ENCODE peak calls at places on chromosomes 16 and 17, in four cellular contexts. Y, J, E and B are unnamed samples.

GRCh38 chr17:28706471-28707338 is 5.0 kb downstream of the PROCA1 start:
- DNase-seq in E (no peak), J (no peak), Y (no peak), B (no peak)

GRCh38 chr16:68455631-68456030 is 7.3 kb upstream of the SMPD3 start:
- DNase-seq in E (no peak), J (no peak), Y (no peak), B (no peak)

GRCh38 chr16:71428883-71429282 is 13.0 kb downstream of the TLE7 start:
- DNase-seq in E (no peak), J (no peak), Y (no peak), B (peak)

GRCh38 chr16:71883849-71884638 is at the start of gene ZNF821:
- DNase-seq in Y (peak), J (peak), E (peak), B (peak)

GRCh38 chr17:40598021-40598927 is 33.0 kb upstream of the CCR7 start:
- DNase-seq in Y (no peak), J (peak), E (no peak), B (no peak)

GRCh38 chr16:85998868-85999729 is 100.1 kb downstream of the IRF8 start:
- DNase-seq in Y (no peak), E (no peak), J (no peak), B (no peak)

GRCh38 chr16:69100046-69100765 is 5.2 kb upstream of the HAS3 start:
- DNase-seq in J (peak), E (no peak), Y (no peak), B (no peak)

GRCh38 chr17:30449480-30449879 is 27.7 kb upstream of the GOSR1 start:
- DNase-seq in J (no peak), Y (peak), E (peak), B (no peak)

GRCh38 chr16:46923513-46924295 is 39.5 kb downstream of the GPT2 start:
- DNase-seq in E (no peak), J (no peak), Y (peak), B (no peak)

GRCh38 chr17:1829189-1829578 is 518 bp downstream of the SMYD4 start:
- DNase-seq in J (no peak), Y (no peak), E (no peak), B (peak)

GRCh38 chr16:17951273-17951845 is 385.2 kb downstream of the NPIPA8 start:
- DNase-seq in Y (no peak), J (no peak), E (peak), B (peak)

GRCh38 chr17:8080799-8081219 is 6.7 kb downstream of the ALOX12B start:
- DNase-seq in E (no peak), Y (no peak), J (no peak), B (no peak)

GRCh38 chr16:77965346-77965745 is 57.0 kb upstream of the CLEC3A start:
- DNase-seq in Y (no peak), J (no peak), E (peak), B (no peak)

GRCh38 chr16:11949527-11949926 is 7.7 kb upstream of the NPIPB2 start:
- DNase-seq in Y (peak), E (peak), J (peak), B (peak)

GRCh38 chr17:45782889-45783592 is 1.1 kb upstream of the CRHR1 start:
- DNase-seq in J (no peak), Y (peak), E (no peak), B (no peak)

GRCh38 chr17:39738568-39738901 is 797 bp downstream of the GRB7 start:
- DNase-seq in Y (no peak), J (no peak), E (no peak), B (no peak)

GRCh38 chr17:6936370-6937028 is 59.4 kb upstream of the ALOX12 start:
- DNase-seq in J (no peak), E (peak), Y (peak), B (peak)

GRCh38 chr16:11121909-11122692 is 133.9 kb downstream of the SOCS1 start:
- DNase-seq in Y (no peak), J (no peak), E (no peak), B (no peak)

GRCh38 chr17:82974136-82974952 is 105.1 kb upstream of the METRNL start:
- DNase-seq in J (peak), Y (peak), E (no peak), B (no peak)

GRCh38 chr16:391885-392335 is 5.1 kb upstream of the NME4 start:
- DNase-seq in Y (peak), J (peak), E (peak), B (peak)

GRCh38 chr16:85029413-85029794 is 1.8 kb downstream of the KIAA0513 start:
- DNase-seq in Y (peak), E (peak), J (no peak), B (peak)

GRCh38 chr16:86391987-86392386 is 118.3 kb upstream of the FOXF1 start:
- DNase-seq in Y (peak), E (peak), J (no peak), B (peak)

GRCh38 chr16:53678756-53679334 is 24.8 kb downstream of the RPGRIP1L start:
- DNase-seq in Y (no peak), E (no peak), J (no peak), B (no peak)

GRCh38 chr17:6941989-6942388 is 53.9 kb upstream of the ALOX12 start:
- DNase-seq in J (no peak), E (no peak), Y (no peak), B (no peak)

GRCh38 chr16:27966756-27967155 is 96.8 kb downstream of the GSG1L start:
- DNase-seq in Y (no peak), J (peak), E (no peak), B (no peak)

GRCh38 chr17:4900231-4901107 is 1.1 kb downstream of the C17orf107 start:
- DNase-seq in Y (no peak), J (peak), E (no peak), B (no peak)

GRCh38 chr16:79994413-79994812 is 393.9 kb upstream of the MAF start:
- DNase-seq in Y (no peak), E (no peak), J (no peak), B (no peak)

DNA sequence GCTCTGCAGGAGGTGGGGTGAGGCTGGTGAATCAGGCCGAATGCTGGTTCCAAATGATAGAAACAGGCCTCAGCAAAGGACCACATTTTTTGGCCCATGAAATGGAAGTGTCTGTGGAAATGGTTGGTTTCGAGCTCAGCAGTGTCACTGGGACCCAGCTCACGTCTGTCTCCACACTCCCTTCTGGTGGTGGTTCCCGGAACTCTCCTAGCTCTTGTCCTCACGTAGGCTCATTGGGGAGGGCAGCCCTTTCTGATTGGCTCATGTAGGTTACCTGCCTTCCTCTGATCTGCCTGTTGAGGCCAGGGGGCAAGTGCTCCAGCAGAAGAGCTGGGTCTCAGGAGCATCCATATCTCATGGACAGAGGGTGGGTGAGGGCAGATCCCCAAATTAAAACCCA is 4.0 kb downstream of the ALG1 start:
- DNase-seq in Y (no peak), J (no peak), E (no peak), B (no peak)
- TF ChIP-seq CTCF in Y (no peak), J (no peak), E (no peak), B (no peak)

GRCh38 chr17:33562792-33563191 is 269.7 kb upstream of the ASIC2 start:
- DNase-seq in Y (no peak), J (no peak), E (peak), B (no peak)
- TF ChIP-seq CTCF in Y (no peak), J (peak), E (no peak), B (no peak)

DNA sequence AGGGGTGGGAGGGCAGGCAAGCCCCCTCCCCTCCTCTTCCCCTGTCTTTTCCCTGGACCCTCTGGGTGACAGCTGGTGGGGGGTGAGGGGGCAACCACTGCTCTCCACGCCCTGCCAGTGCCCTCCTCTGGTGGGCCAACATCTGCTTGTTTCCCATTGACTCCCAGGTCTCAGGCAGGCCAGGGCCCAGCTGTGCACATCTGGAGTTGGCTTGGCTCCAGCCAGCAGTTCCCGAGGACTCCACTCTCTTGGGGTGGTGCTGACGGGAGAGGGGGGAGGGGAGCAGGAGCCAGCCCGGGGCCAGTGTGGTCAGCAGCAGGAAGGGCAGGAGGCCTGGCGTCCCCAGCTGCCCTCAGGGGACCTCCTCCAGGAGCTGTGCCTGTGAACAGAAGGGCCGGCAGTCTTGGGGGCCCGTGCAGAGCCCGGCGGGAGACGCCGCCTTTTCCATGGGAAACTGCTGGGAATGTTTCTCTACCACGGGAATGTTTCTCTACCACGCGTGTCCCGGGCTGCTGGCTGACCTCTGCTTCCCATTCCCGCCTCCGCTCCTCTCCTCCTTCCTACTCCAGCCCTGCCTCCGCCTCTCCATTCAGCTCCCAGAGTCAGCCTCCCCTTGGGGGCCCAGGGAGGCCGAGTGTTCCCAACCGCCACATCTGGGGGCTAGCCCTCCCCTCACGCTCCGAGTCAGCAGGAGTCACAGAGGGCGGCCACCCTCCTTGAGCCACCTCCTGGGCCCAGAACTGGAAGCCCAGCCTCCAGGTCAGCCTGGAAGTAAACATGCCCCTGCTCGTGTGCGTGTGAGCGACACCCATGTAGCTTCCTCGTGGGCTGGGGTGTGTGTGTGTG is 7.6 kb downstream of the CYGB start:
- DNase-seq in Y (peak), E (peak), J (peak), B (peak)
- TF ChIP-seq CTCF in Y (no peak), E (no peak), J (no peak), B (no peak)

GRCh38 chr17:55751720-55752250 is 934 bp downstream of the PCTP start:
- DNase-seq in J (no peak), Y (no peak), E (no peak), B (no peak)

GRCh38 chr17:55749985-55750384 is 866 bp upstream of the PCTP start:
- DNase-seq in E (no peak), J (no peak), Y (no peak), B (no peak)

GRCh38 chr17:55746466-55746865 is 4.4 kb upstream of the PCTP start:
- DNase-seq in E (no peak), J (no peak), Y (no peak), B (no peak)

GRCh38 chr17:55747209-55747608 is 3.6 kb upstream of the PCTP start:
- DNase-seq in J (no peak), Y (no peak), E (no peak), B (no peak)

DNA sequence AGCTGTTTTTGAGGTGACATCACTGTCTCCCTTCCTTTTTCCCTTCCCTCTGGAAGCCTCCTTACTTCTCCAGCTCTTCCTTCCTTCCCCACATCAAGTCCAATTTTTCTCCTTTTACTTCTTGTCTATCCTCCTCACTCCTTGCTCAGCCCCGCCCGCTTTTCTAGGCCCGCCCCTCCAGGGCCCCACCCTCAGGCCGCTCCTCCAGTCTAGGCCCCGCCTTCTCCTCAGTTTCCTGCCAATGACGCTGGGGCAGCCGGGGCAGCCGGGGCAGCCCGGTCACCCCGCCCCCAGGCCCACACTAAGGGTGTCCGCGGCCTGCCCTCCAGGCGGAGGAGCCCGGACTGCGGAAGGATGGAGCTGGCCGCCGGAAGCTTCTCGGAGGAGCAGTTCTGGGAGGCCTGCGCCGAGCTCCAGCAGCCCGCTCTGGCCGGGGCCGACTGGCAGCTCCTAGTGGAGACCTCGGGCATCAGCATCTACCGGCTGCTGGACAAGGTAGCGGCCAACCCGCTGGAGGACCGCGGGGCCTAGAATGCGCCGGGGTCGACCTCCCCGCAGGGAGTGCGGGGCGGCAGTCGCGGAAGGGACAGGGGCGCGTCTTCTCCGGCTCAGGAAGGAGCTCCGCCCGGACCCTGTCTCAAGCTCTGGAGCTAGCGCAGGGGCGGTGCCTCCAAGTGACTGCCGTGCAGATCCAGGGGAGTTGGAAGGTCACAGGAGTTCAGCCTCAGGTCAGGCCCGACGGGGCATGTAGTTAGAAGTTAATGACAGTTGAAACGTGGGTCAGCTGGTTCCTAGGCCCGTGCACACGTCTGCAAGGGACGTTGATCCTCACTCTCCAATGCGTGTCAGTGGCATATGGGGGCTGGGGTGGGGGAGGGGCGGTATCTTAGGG is at the start of gene PCTP:
- DNase-seq in Y (peak), E (peak), J (peak), B (peak)
- TF ChIP-seq CTCF in Y (peak), E (peak), J (peak), B (peak)

GRCh38 chr17:44083250-44083849 is 12.8 kb downstream of the G6PC3 start:
- DNase-seq in Y (no peak), J (peak), E (no peak), B (no peak)

GRCh38 chr17:44084921-44085320 is 14.4 kb downstream of the G6PC3 start:
- DNase-seq in E (no peak), J (no peak), Y (no peak), B (no peak)

GRCh38 chr17:44082206-44082605 is 11.7 kb downstream of the G6PC3 start:
- DNase-seq in Y (no peak), J (peak), E (no peak), B (no peak)

GRCh38 chr17:44081681-44082080 is 11.1 kb downstream of the G6PC3 start:
- DNase-seq in Y (no peak), J (no peak), E (peak), B (no peak)

GRCh38 chr17:44084131-44084538 is 13.6 kb downstream of the G6PC3 start:
- DNase-seq in J (peak), Y (peak), E (no peak), B (no peak)
- TF ChIP-seq CTCF in J (peak), Y (no peak), E (peak), B (peak)

GRCh38 chr17:42133461-42134041 is 10.9 kb downstream of the HSPB9 start:
- DNase-seq in E (no peak), Y (no peak), J (no peak), B (no peak)

GRCh38 chr17:42131971-42132370 is 9.4 kb downstream of the HSPB9 start:
- DNase-seq in E (peak), J (no peak), Y (no peak), B (peak)

GRCh38 chr17:42131232-42131631 is 8.6 kb downstream of the HSPB9 start:
- DNase-seq in E (no peak), Y (no peak), J (no peak), B (no peak)

GRCh38 chr17:42135151-42135550 is 12.5 kb downstream of the HSPB9 start:
- DNase-seq in J (no peak), Y (no peak), E (no peak), B (no peak)

DNA sequence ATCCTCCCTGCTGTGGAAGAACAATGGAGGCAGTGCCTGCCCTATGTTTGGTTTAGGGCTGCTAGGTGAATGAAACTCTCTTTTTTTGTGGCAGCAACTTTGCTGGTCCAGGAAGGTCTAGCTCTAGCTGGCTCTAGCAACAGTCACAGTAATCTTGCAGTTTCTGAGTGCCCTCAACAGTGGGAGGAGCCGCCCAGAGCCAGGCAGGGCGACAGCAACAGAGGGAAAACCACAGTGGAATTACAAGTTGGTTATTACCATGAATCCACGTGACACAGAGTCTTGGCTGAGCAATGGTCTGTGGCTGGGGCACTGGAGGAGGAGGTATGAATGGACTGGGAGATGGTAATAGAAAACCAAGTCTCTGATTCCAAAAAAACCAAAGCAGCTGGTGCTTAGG is 10.3 kb downstream of the HSPB9 start:
- DNase-seq in Y (peak), J (peak), E (peak), B (peak)
- TF ChIP-seq CTCF in Y (no peak), J (no peak), E (no peak), B (no peak)

GRCh38 chr17:27595208-27595607 is 35.8 kb upstream of the LGALS9 start:
- DNase-seq in J (no peak), Y (no peak), E (no peak), B (no peak)
- TF ChIP-seq CTCF in J (no peak), Y (no peak), E (no peak), B (no peak)